ENCODE peak calls at places on chromosome 22, in eight cellular contexts. One of them, this sample, is unnamed.

GRCh38 chr22:23105304-23105703 is 35.0 kb downstream of the GNAZ start:
- DNase-seq in psoas muscle: no peak
- DNase-seq in PC-3: no peak
- DNase-seq in HCT116: no peak
- DNase-seq in MM.1S: no peak
- DNase-seq in neural crest cell: no peak
- DNase-seq in choroid plexus epithelial cell: no peak
- DNase-seq in cardiac fibroblast: no peak
- DNase-seq in this sample: no peak

GRCh38 chr22:43818981-43819690 is 7.0 kb upstream of the EFCAB6 start:
- DNase-seq in psoas muscle: no peak
- DNase-seq in PC-3: no peak
- DNase-seq in HCT116: no peak
- DNase-seq in MM.1S: no peak
- DNase-seq in neural crest cell: no peak
- DNase-seq in choroid plexus epithelial cell: no peak
- DNase-seq in cardiac fibroblast: no peak
- DNase-seq in this sample: no peak

GRCh38 chr22:29308791-29309262 is 2.4 kb downstream of the GAS2L1 start:
- DNase-seq in psoas muscle: no peak
- DNase-seq in PC-3: peak; percentile 76
- DNase-seq in HCT116: no peak
- DNase-seq in MM.1S: no peak
- DNase-seq in neural crest cell: no peak
- DNase-seq in choroid plexus epithelial cell: peak; percentile 86
- DNase-seq in cardiac fibroblast: peak; percentile 46
- DNase-seq in this sample: peak; percentile 51

GRCh38 chr22:46047226-46047625 is 70.3 kb upstream of the WNT7B start:
- DNase-seq in psoas muscle: peak; percentile 14
- DNase-seq in PC-3: no peak
- DNase-seq in HCT116: no peak
- DNase-seq in MM.1S: no peak
- DNase-seq in neural crest cell: no peak
- DNase-seq in choroid plexus epithelial cell: no peak
- DNase-seq in cardiac fibroblast: no peak
- DNase-seq in this sample: no peak

GRCh38 chr22:36334838-36335603 is 52.7 kb downstream of the MYH9 start:
- DNase-seq in psoas muscle: no peak
- DNase-seq in PC-3: peak; percentile 41
- DNase-seq in HCT116: no peak
- DNase-seq in MM.1S: no peak
- DNase-seq in neural crest cell: peak; percentile 33
- DNase-seq in choroid plexus epithelial cell: peak; percentile 75
- DNase-seq in cardiac fibroblast: peak; percentile 62
- DNase-seq in this sample: no peak

GRCh38 chr22:37018815-37019308 is 385 bp downstream of the TST start:
- DNase-seq in psoas muscle: peak; percentile 83
- DNase-seq in PC-3: peak; percentile 32
- DNase-seq in HCT116: no peak
- DNase-seq in MM.1S: no peak
- DNase-seq in neural crest cell: peak; percentile 41
- DNase-seq in choroid plexus epithelial cell: peak; percentile 30
- DNase-seq in cardiac fibroblast: peak; percentile 65
- DNase-seq in this sample: no peak

GRCh38 chr22:46830001-46830715 is 67.7 kb downstream of the TBC1D22A start:
- DNase-seq in psoas muscle: peak; percentile 73
- DNase-seq in PC-3: peak; percentile 84
- DNase-seq in HCT116: no peak
- DNase-seq in MM.1S: no peak
- DNase-seq in neural crest cell: no peak
- DNase-seq in choroid plexus epithelial cell: peak; percentile 86
- DNase-seq in cardiac fibroblast: peak; percentile 53
- DNase-seq in this sample: no peak

GRCh38 chr22:17194213-17194612 is 25.0 kb downstream of the ADA2 start:
- DNase-seq in psoas muscle: no peak
- DNase-seq in PC-3: no peak
- DNase-seq in HCT116: no peak
- DNase-seq in MM.1S: no peak
- DNase-seq in neural crest cell: no peak
- DNase-seq in choroid plexus epithelial cell: no peak
- DNase-seq in cardiac fibroblast: no peak
- DNase-seq in this sample: no peak

GRCh38 chr22:30883586-30884145 is 84.9 kb downstream of the MORC2 start:
- DNase-seq in psoas muscle: no peak
- DNase-seq in PC-3: no peak
- DNase-seq in HCT116: no peak
- DNase-seq in MM.1S: no peak
- DNase-seq in neural crest cell: no peak
- DNase-seq in choroid plexus epithelial cell: no peak
- DNase-seq in cardiac fibroblast: no peak
- DNase-seq in this sample: no peak

GRCh38 chr22:30828187-30829155 is 133.8 kb downstream of the OSBP2 start:
- DNase-seq in psoas muscle: no peak
- DNase-seq in PC-3: no peak
- DNase-seq in HCT116: no peak
- DNase-seq in MM.1S: no peak
- DNase-seq in neural crest cell: no peak
- DNase-seq in choroid plexus epithelial cell: no peak
- DNase-seq in cardiac fibroblast: no peak
- DNase-seq in this sample: peak; percentile 11

GRCh38 chr22:47095395-47096122 is 333.1 kb downstream of the TBC1D22A start:
- DNase-seq in psoas muscle: no peak
- DNase-seq in PC-3: no peak
- DNase-seq in HCT116: no peak
- DNase-seq in MM.1S: no peak
- DNase-seq in neural crest cell: no peak
- DNase-seq in choroid plexus epithelial cell: peak; percentile 33
- DNase-seq in cardiac fibroblast: no peak
- DNase-seq in this sample: no peak

GRCh38 chr22:24185501-24186351 is 4.4 kb downstream of the SUSD2 start:
- DNase-seq in psoas muscle: peak; percentile 51
- DNase-seq in PC-3: no peak
- DNase-seq in HCT116: no peak
- DNase-seq in MM.1S: no peak
- DNase-seq in neural crest cell: no peak
- DNase-seq in choroid plexus epithelial cell: no peak
- DNase-seq in cardiac fibroblast: no peak
- DNase-seq in this sample: no peak

GRCh38 chr22:28629420-28630184 is 50.0 kb downstream of the TTC28 start:
- DNase-seq in psoas muscle: no peak
- DNase-seq in PC-3: no peak
- DNase-seq in HCT116: peak; percentile 19
- DNase-seq in MM.1S: no peak
- DNase-seq in neural crest cell: no peak
- DNase-seq in choroid plexus epithelial cell: peak; percentile 13
- DNase-seq in cardiac fibroblast: peak; percentile 22
- DNase-seq in this sample: no peak

GRCh38 chr22:37501176-37501609 is 15.0 kb upstream of the MFNG start:
- DNase-seq in psoas muscle: no peak
- DNase-seq in PC-3: no peak
- DNase-seq in HCT116: no peak
- DNase-seq in MM.1S: no peak
- DNase-seq in neural crest cell: no peak
- DNase-seq in choroid plexus epithelial cell: peak; percentile 57
- DNase-seq in cardiac fibroblast: peak; percentile 60
- DNase-seq in this sample: no peak

GRCh38 chr22:43186272-43187170 is at the start of gene TTLL12:
- DNase-seq in psoas muscle: peak; percentile 80
- DNase-seq in PC-3: peak; percentile 23
- DNase-seq in HCT116: no peak
- DNase-seq in MM.1S: peak; percentile 59
- DNase-seq in neural crest cell: peak; percentile 43
- DNase-seq in choroid plexus epithelial cell: peak; percentile 50
- DNase-seq in cardiac fibroblast: peak; percentile 71
- DNase-seq in this sample: peak; percentile 92

GRCh38 chr22:26708256-26709009 is 51.0 kb downstream of the MIAT start:
- DNase-seq in psoas muscle: no peak
- DNase-seq in PC-3: no peak
- DNase-seq in HCT116: no peak
- DNase-seq in MM.1S: peak; percentile 72
- DNase-seq in neural crest cell: no peak
- DNase-seq in choroid plexus epithelial cell: peak; percentile 63
- DNase-seq in cardiac fibroblast: no peak
- DNase-seq in this sample: peak; percentile 57

GRCh38 chr22:33142282-33142681 is 84.1 kb upstream of the SYN3 start:
- DNase-seq in psoas muscle: no peak
- DNase-seq in PC-3: no peak
- DNase-seq in HCT116: no peak
- DNase-seq in MM.1S: no peak
- DNase-seq in neural crest cell: no peak
- DNase-seq in choroid plexus epithelial cell: no peak
- DNase-seq in cardiac fibroblast: no peak
- DNase-seq in this sample: no peak

DNA sequence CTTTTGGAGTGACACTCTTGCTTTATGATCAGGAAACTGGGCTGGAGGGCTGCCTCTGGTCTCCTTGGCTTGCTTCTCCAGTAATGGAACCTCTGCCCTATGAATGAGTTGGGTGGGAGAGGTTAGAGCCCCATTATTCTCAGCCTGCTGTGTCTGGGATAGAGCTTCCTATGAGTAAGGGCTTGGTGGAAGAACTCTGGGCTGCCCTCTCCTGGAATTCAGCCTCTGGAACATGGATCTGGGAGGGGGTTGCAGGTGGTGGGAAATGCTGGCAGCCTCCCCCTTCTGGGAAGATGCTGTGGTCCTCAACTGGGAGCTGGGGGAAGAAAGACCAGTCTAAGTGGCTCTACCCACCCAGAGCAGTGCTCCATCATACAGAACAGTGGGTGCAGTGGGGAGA is 81.8 kb upstream of the SYN3 start:
- DNase-seq in psoas muscle: no peak
- DNase-seq in PC-3: no peak
- DNase-seq in HCT116: no peak
- DNase-seq in MM.1S: no peak
- DNase-seq in neural crest cell: no peak
- DNase-seq in choroid plexus epithelial cell: no peak
- DNase-seq in cardiac fibroblast: no peak
- DNase-seq in this sample: no peak
- TF ChIP-seq CTCF in psoas muscle: no peak
- TF ChIP-seq CTCF in PC-3: no peak
- TF ChIP-seq CTCF in HCT116: no peak
- TF ChIP-seq CTCF in MM.1S: no peak
- TF ChIP-seq CTCF in neural crest cell: no peak
- TF ChIP-seq CTCF in choroid plexus epithelial cell: no peak
- TF ChIP-seq CTCF in cardiac fibroblast: no peak
- TF ChIP-seq CTCF in this sample: no peak

GRCh38 chr22:42090596-42091445 is at the start of gene NDUFA6:
- DNase-seq in psoas muscle: peak; percentile 99
- DNase-seq in PC-3: peak; percentile 98
- DNase-seq in HCT116: peak; percentile 98
- DNase-seq in MM.1S: peak; percentile 99
- DNase-seq in neural crest cell: peak; percentile 97
- DNase-seq in choroid plexus epithelial cell: peak; percentile 99
- DNase-seq in cardiac fibroblast: peak; percentile 99
- DNase-seq in this sample: peak; percentile 99
- TF ChIP-seq CTCF in psoas muscle: peak; percentile 93
- TF ChIP-seq CTCF in PC-3: peak; percentile 79
- TF ChIP-seq CTCF in HCT116: peak; percentile 78
- TF ChIP-seq CTCF in MM.1S: peak; percentile 95
- TF ChIP-seq CTCF in neural crest cell: peak; percentile 88
- TF ChIP-seq CTCF in choroid plexus epithelial cell: peak; percentile 71
- TF ChIP-seq CTCF in cardiac fibroblast: peak; percentile 63
- TF ChIP-seq CTCF in this sample: peak; percentile 99

DNA sequence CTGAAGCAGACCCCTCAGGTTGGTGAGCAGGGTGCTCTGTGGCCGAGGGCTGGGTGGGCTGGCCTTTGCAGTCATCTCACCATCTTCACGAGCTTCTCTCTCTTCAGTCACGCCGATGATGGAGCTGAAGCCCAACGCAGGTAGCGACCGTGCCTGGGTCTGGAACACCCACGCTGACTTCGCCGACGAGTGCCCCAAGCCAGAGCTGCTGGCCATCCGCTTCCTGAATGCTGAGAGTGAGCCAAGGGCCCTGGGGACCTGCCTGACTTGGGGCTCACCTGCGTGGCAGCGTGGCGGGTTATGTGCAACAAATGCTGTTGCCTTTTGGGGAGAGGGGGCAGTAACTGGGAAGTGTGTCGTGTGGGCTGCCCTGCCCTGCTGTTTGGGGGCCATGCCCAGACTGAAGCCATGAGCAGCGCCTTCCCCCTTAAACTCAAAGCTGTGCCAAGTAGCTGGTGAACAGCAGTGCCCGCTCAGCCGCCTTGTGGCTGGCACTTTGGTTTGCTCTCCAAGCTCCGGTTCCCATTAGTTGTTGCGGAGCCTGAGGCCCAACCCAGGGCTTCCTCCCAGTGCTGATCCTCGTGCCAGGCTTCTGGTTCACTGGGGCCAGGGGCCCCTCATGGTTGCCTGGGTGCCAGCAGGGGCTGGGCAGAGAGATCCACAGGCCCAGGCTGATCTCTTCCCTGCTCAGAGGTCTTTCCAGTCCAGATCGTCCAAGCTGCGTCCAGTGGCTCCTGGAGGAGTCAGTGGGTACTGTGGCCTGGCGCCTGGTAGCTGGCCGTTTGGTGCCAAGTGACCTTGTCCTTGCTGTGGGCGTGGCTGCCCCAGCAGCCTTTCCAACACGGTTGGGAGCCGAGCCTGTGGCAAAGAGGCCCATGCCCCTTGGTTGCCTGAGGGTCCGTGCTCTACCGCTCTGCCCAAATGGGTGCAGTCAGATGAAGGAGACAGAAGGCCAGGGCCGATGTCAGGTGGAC is 6.1 kb upstream of the ZDHHC8 start:
- DNase-seq in psoas muscle: no peak
- DNase-seq in PC-3: no peak
- DNase-seq in HCT116: no peak
- DNase-seq in MM.1S: no peak
- DNase-seq in neural crest cell: no peak
- DNase-seq in choroid plexus epithelial cell: no peak
- DNase-seq in cardiac fibroblast: no peak
- DNase-seq in this sample: no peak
- TF ChIP-seq CTCF in psoas muscle: no peak
- TF ChIP-seq CTCF in PC-3: no peak
- TF ChIP-seq CTCF in HCT116: no peak
- TF ChIP-seq CTCF in MM.1S: no peak
- TF ChIP-seq CTCF in neural crest cell: no peak
- TF ChIP-seq CTCF in choroid plexus epithelial cell: no peak
- TF ChIP-seq CTCF in cardiac fibroblast: no peak
- TF ChIP-seq CTCF in this sample: no peak

GRCh38 chr22:39316440-39317083 is 2.9 kb downstream of the RPL3 start:
- DNase-seq in psoas muscle: peak; percentile 86
- DNase-seq in PC-3: peak; percentile 86
- DNase-seq in HCT116: peak; percentile 60
- DNase-seq in MM.1S: peak; percentile 84
- DNase-seq in neural crest cell: peak; percentile 71
- DNase-seq in choroid plexus epithelial cell: peak; percentile 97
- DNase-seq in cardiac fibroblast: peak; percentile 95
- DNase-seq in this sample: peak; percentile 67

GRCh38 chr22:39317084-39317755 is 2.2 kb downstream of the RPL3 start:
- DNase-seq in psoas muscle: no peak
- DNase-seq in PC-3: peak; percentile 22
- DNase-seq in HCT116: no peak
- DNase-seq in MM.1S: peak; percentile 72
- DNase-seq in neural crest cell: no peak
- DNase-seq in choroid plexus epithelial cell: peak; percentile 40
- DNase-seq in cardiac fibroblast: peak; percentile 19
- DNase-seq in this sample: no peak

GRCh38 chr22:39317756-39318506 is 1.5 kb downstream of the RPL3 start:
- DNase-seq in psoas muscle: no peak
- DNase-seq in PC-3: no peak
- DNase-seq in HCT116: no peak
- DNase-seq in MM.1S: no peak
- DNase-seq in neural crest cell: no peak
- DNase-seq in choroid plexus epithelial cell: peak; percentile 31
- DNase-seq in cardiac fibroblast: peak; percentile 67
- DNase-seq in this sample: no peak

GRCh38 chr22:39318507-39319283 is 728 bp downstream of the RPL3 start:
- DNase-seq in psoas muscle: peak; percentile 63
- DNase-seq in PC-3: no peak
- DNase-seq in HCT116: no peak
- DNase-seq in MM.1S: peak; percentile 51
- DNase-seq in neural crest cell: no peak
- DNase-seq in choroid plexus epithelial cell: peak; percentile 55
- DNase-seq in cardiac fibroblast: no peak
- DNase-seq in this sample: no peak

GRCh38 chr22:39319284-39320170 is at the start of gene RPL3:
- DNase-seq in psoas muscle: peak; percentile 99
- DNase-seq in PC-3: peak; percentile 94
- DNase-seq in HCT116: peak; percentile 99
- DNase-seq in MM.1S: peak; percentile 98
- DNase-seq in neural crest cell: peak; percentile 98
- DNase-seq in choroid plexus epithelial cell: peak; percentile 99
- DNase-seq in cardiac fibroblast: peak; percentile 100
- DNase-seq in this sample: peak; percentile 98
- TF ChIP-seq CTCF in psoas muscle: peak; percentile 24
- TF ChIP-seq CTCF in PC-3: no peak
- TF ChIP-seq CTCF in HCT116: no peak
- TF ChIP-seq CTCF in MM.1S: peak; percentile 5
- TF ChIP-seq CTCF in neural crest cell: no peak
- TF ChIP-seq CTCF in choroid plexus epithelial cell: peak; percentile 37
- TF ChIP-seq CTCF in cardiac fibroblast: peak; percentile 17
- TF ChIP-seq CTCF in this sample: no peak